ENCODE peak calls at places on chromosomes 16 and 17, in five cellular contexts. A is posterior vena cava, T is SW480, D is PC-3, H is fibroblast of lung. P is an unnamed sample.

GRCh38 chr16:4684763-4685162 is 8.6 kb upstream of the NUDT16L1 start:
- DNase-seq in D (peak; percentile 10), A (no peak), H (no peak), T (no peak), P (no peak)

GRCh38 chr16:23876256-23876896 is 40.6 kb downstream of the PRKCB start:
- DNase-seq in D (no peak), A (no peak), T (no peak), H (no peak), P (no peak)

GRCh38 chr17:81483085-81483861 is 29.3 kb downstream of the ACTG1 start:
- DNase-seq in D (no peak), T (no peak), A (no peak), H (no peak), P (no peak)

GRCh38 chr16:11949527-11949926 is 7.7 kb upstream of the NPIPB2 start:
- DNase-seq in H (peak; percentile 53), D (peak; percentile 68), T (peak; percentile 72), A (no peak), P (no peak)

GRCh38 chr17:49851387-49852291 is 3.8 kb upstream of the TAC4 start:
- DNase-seq in T (peak; percentile 35), A (peak; percentile 95), D (peak; percentile 74), H (peak; percentile 62), P (peak; percentile 51)

GRCh38 chr17:44645341-44645740 is 10.9 kb upstream of the MEIOC start:
- DNase-seq in D (no peak), T (no peak), A (peak; percentile 49), H (no peak), P (no peak)

GRCh38 chr17:12302711-12303110 is 282.0 kb downstream of the MAP2K4 start:
- DNase-seq in H (no peak), T (no peak), D (no peak), A (no peak), P (no peak)

GRCh38 chr17:32319548-32319905 is 22.4 kb downstream of the C17orf75 start:
- DNase-seq in T (peak; percentile 53), H (peak; percentile 53), D (peak; percentile 74), A (peak; percentile 92), P (peak; percentile 55)

GRCh38 chr17:37488009-37488604 is 1.6 kb upstream of the DUSP14 start:
- DNase-seq in H (peak; percentile 97), D (peak; percentile 91), A (no peak), T (peak; percentile 83), P (peak; percentile 97)

GRCh38 chr17:48547839-48548686 is 3.2 kb upstream of the HOXB2 start:
- DNase-seq in T (no peak), D (no peak), H (peak; percentile 94), A (no peak), P (no peak)

P was measured in foreskin melanocyte.